ENCODE peak calls at places on chromosomes 5 and 9, in eight cellular contexts. One of them, this sample, is unnamed.

GRCh38 chr5:177122566-177122965 is 11.0 kb upstream of the NSD1 start:
- DNase-seq in hippocampal formation: no peak
- DNase-seq in T-helper 9 cell: no peak
- DNase-seq in H54: no peak
- DNase-seq in GM23338: no peak
- DNase-seq in foreskin fibroblast: no peak
- DNase-seq in NCI-H1092 treated with DMSO at 0.1 percent for 48 hours: no peak
- DNase-seq in AG04450: no peak
- DNase-seq in this sample: no peak

GRCh38 chr9:1032181-1032580 is 18.0 kb upstream of the DMRT2 start:
- DNase-seq in GM23338: no peak
- DNase-seq in hippocampal formation: no peak
- DNase-seq in T-helper 9 cell: no peak
- DNase-seq in H54: no peak
- DNase-seq in foreskin fibroblast: no peak
- DNase-seq in AG04450: no peak
- DNase-seq in NCI-H1092 treated with DMSO at 0.1 percent for 48 hours: no peak
- DNase-seq in this sample: no peak

GRCh38 chr5:61306531-61307195 is 25.4 kb upstream of the ZSWIM6 start:
- DNase-seq in NCI-H1092 treated with DMSO at 0.1 percent for 48 hours: no peak
- DNase-seq in hippocampal formation: no peak
- DNase-seq in GM23338: no peak
- DNase-seq in H54: no peak
- DNase-seq in foreskin fibroblast: peak; percentile 79
- DNase-seq in AG04450: no peak
- DNase-seq in T-helper 9 cell: no peak
- DNase-seq in this sample: no peak

GRCh38 chr5:106269252-106269843 is 1401.4 kb downstream of the EFNA5 start:
- DNase-seq in hippocampal formation: no peak
- DNase-seq in AG04450: no peak
- DNase-seq in foreskin fibroblast: peak; percentile 69
- DNase-seq in GM23338: peak; percentile 62
- DNase-seq in NCI-H1092 treated with DMSO at 0.1 percent for 48 hours: no peak
- DNase-seq in H54: no peak
- DNase-seq in T-helper 9 cell: no peak
- DNase-seq in this sample: no peak

GRCh38 chr5:130400091-130400490 is 495.8 kb downstream of the CHSY3 start:
- DNase-seq in H54: peak; percentile 4
- DNase-seq in GM23338: no peak
- DNase-seq in foreskin fibroblast: peak; percentile 27
- DNase-seq in NCI-H1092 treated with DMSO at 0.1 percent for 48 hours: no peak
- DNase-seq in T-helper 9 cell: no peak
- DNase-seq in AG04450: no peak
- DNase-seq in hippocampal formation: no peak
- DNase-seq in this sample: no peak

GRCh38 chr5:51194626-51195025 is 188.6 kb upstream of the ISL1 start:
- DNase-seq in hippocampal formation: no peak
- DNase-seq in NCI-H1092 treated with DMSO at 0.1 percent for 48 hours: no peak
- DNase-seq in H54: no peak
- DNase-seq in foreskin fibroblast: no peak
- DNase-seq in GM23338: no peak
- DNase-seq in T-helper 9 cell: no peak
- DNase-seq in AG04450: no peak
- DNase-seq in this sample: no peak

GRCh38 chr5:95591490-95591901 is 28.4 kb upstream of the GPR150 start:
- DNase-seq in GM23338: no peak
- DNase-seq in hippocampal formation: no peak
- DNase-seq in foreskin fibroblast: peak; percentile 83
- DNase-seq in T-helper 9 cell: no peak
- DNase-seq in NCI-H1092 treated with DMSO at 0.1 percent for 48 hours: no peak
- DNase-seq in AG04450: peak; percentile 43
- DNase-seq in H54: peak; percentile 22
- DNase-seq in this sample: no peak

GRCh38 chr5:32505718-32506117 is 61.2 kb upstream of the ZFR start:
- DNase-seq in GM23338: no peak
- DNase-seq in foreskin fibroblast: peak; percentile 83
- DNase-seq in hippocampal formation: no peak
- DNase-seq in T-helper 9 cell: no peak
- DNase-seq in H54: no peak
- DNase-seq in NCI-H1092 treated with DMSO at 0.1 percent for 48 hours: no peak
- DNase-seq in AG04450: no peak
- DNase-seq in this sample: no peak

GRCh38 chr5:50963647-50964584 is 297.5 kb downstream of the PARP8 start:
- DNase-seq in hippocampal formation: no peak
- DNase-seq in T-helper 9 cell: no peak
- DNase-seq in NCI-H1092 treated with DMSO at 0.1 percent for 48 hours: peak; percentile 87
- DNase-seq in H54: no peak
- DNase-seq in foreskin fibroblast: peak; percentile 46
- DNase-seq in AG04450: no peak
- DNase-seq in GM23338: peak; percentile 34
- DNase-seq in this sample: no peak

GRCh38 chr5:144169904-144170275 is 569 bp downstream of the YIPF5 start:
- DNase-seq in foreskin fibroblast: no peak
- DNase-seq in AG04450: no peak
- DNase-seq in T-helper 9 cell: no peak
- DNase-seq in GM23338: no peak
- DNase-seq in H54: no peak
- DNase-seq in NCI-H1092 treated with DMSO at 0.1 percent for 48 hours: no peak
- DNase-seq in hippocampal formation: no peak
- DNase-seq in this sample: no peak

GRCh38 chr5:24591426-24591825 is 53.4 kb downstream of the CDH10 start:
- DNase-seq in hippocampal formation: no peak
- DNase-seq in AG04450: no peak
- DNase-seq in H54: no peak
- DNase-seq in T-helper 9 cell: no peak
- DNase-seq in NCI-H1092 treated with DMSO at 0.1 percent for 48 hours: no peak
- DNase-seq in foreskin fibroblast: no peak
- DNase-seq in GM23338: no peak
- DNase-seq in this sample: no peak

GRCh38 chr9:70952131-70952727 is 169.2 kb downstream of the TRPM3 start:
- DNase-seq in hippocampal formation: no peak
- DNase-seq in H54: no peak
- DNase-seq in T-helper 9 cell: no peak
- DNase-seq in foreskin fibroblast: peak; percentile 19
- DNase-seq in NCI-H1092 treated with DMSO at 0.1 percent for 48 hours: no peak
- DNase-seq in GM23338: no peak
- DNase-seq in AG04450: no peak
- DNase-seq in this sample: no peak

GRCh38 chr5:107470007-107470582 is 200.6 kb downstream of the EFNA5 start:
- DNase-seq in H54: no peak
- DNase-seq in NCI-H1092 treated with DMSO at 0.1 percent for 48 hours: no peak
- DNase-seq in hippocampal formation: no peak
- DNase-seq in foreskin fibroblast: peak; percentile 56
- DNase-seq in T-helper 9 cell: no peak
- DNase-seq in AG04450: no peak
- DNase-seq in GM23338: no peak
- DNase-seq in this sample: no peak

GRCh38 chr9:120965344-120966004 is 38.9 kb upstream of the TRAF1 start:
- DNase-seq in GM23338: peak; percentile 90
- DNase-seq in T-helper 9 cell: no peak
- DNase-seq in H54: no peak
- DNase-seq in hippocampal formation: peak; percentile 17
- DNase-seq in foreskin fibroblast: no peak
- DNase-seq in NCI-H1092 treated with DMSO at 0.1 percent for 48 hours: peak; percentile 93
- DNase-seq in AG04450: no peak
- DNase-seq in this sample: no peak

GRCh38 chr5:8828596-8829321 is 717.1 kb downstream of the SEMA5A start:
- DNase-seq in GM23338: no peak
- DNase-seq in T-helper 9 cell: no peak
- DNase-seq in H54: no peak
- DNase-seq in AG04450: no peak
- DNase-seq in NCI-H1092 treated with DMSO at 0.1 percent for 48 hours: no peak
- DNase-seq in hippocampal formation: no peak
- DNase-seq in foreskin fibroblast: peak; percentile 25
- DNase-seq in this sample: no peak

This sample was measured in T-helper 2 cell.